ENCODE peak calls at places on chromosomes 1 and 21, in ten cellular contexts. T, S, Z, H, A, O, D, X, N and M are unnamed samples.

GRCh38 chr1:53552981-53553733 is 94.0 kb downstream of the DMRTB1 start:
- DNase-seq in X (no peak), D (peak), H (no peak), N (no peak), Z (no peak), T (no peak), S (no peak), O (no peak), A (no peak), M (no peak)

GRCh38 chr1:155761746-155762400 is 73.0 kb downstream of the DAP3 start:
- DNase-seq in O (no peak), D (no peak), Z (no peak), S (no peak), X (no peak), T (no peak), N (no peak), A (no peak), H (no peak), M (no peak)

GRCh38 chr1:201190624-201191051 is at the start of gene IGFN1:
- DNase-seq in Z (no peak), N (no peak), T (no peak), O (no peak), A (no peak), X (no peak), H (no peak), S (no peak), D (no peak), M (no peak)

GRCh38 chr1:205274041-205274691 is 46.4 kb downstream of the TMCC2 start:
- DNase-seq in T (no peak), A (no peak), X (no peak), Z (no peak), S (no peak), H (no peak), D (no peak), N (no peak), O (no peak), M (no peak)

GRCh38 chr21:14979264-14979663 is 85.5 kb downstream of the NRIP1 start:
- DNase-seq in Z (no peak), A (no peak), X (no peak), O (no peak), H (no peak), S (no peak), T (no peak), N (no peak), D (no peak), M (no peak)

GRCh38 chr21:34846601-34847112 is 177.9 kb downstream of the CLIC6 start:
- DNase-seq in H (no peak), T (no peak), Z (no peak), S (peak), A (no peak), X (no peak), D (no peak), N (no peak), O (no peak), M (no peak)

GRCh38 chr21:46081022-46081861 is 16.7 kb upstream of the COL6A2 start:
- DNase-seq in N (no peak), O (no peak), X (no peak), H (no peak), Z (no peak), T (no peak), D (no peak), A (no peak), S (no peak), M (no peak)

GRCh38 chr21:39523398-39523797 is 71.6 kb downstream of the SH3BGR start:
- DNase-seq in D (peak), S (no peak), Z (no peak), N (no peak), T (no peak), H (no peak), X (no peak), A (no peak), O (no peak), M (no peak)

GRCh38 chr1:246141306-246141705 is 365.8 kb downstream of the SMYD3 start:
- DNase-seq in S (no peak), Z (no peak), D (no peak), T (no peak), H (no peak), A (no peak), N (no peak), X (no peak), O (no peak), M (no peak)

GRCh38 chr1:14842361-14842760 is 243.9 kb downstream of the KAZN start:
- DNase-seq in N (no peak), Z (no peak), O (no peak), S (no peak), H (no peak), A (no peak), T (no peak), X (no peak), D (no peak), M (no peak)

GRCh38 chr21:20443558-20444155 is 554.6 kb upstream of the NCAM2 start:
- DNase-seq in T (no peak), O (no peak), N (no peak), Z (no peak), X (no peak), A (no peak), S (no peak), D (no peak), H (no peak), M (no peak)

GRCh38 chr1:10128081-10128765 is 82.1 kb upstream of the KIF1B start:
- DNase-seq in N (no peak), A (no peak), T (no peak), X (no peak), O (no peak), Z (no peak), H (no peak), S (no peak), D (no peak), M (no peak)

GRCh38 chr1:171627020-171627419 is 5.0 kb downstream of the MYOCOS start:
- DNase-seq in O (no peak), T (no peak), A (no peak), X (no peak), N (no peak), H (no peak), Z (no peak), D (no peak), S (no peak), M (no peak)

GRCh38 chr1:20095564-20096434 is 23.5 kb downstream of the PLA2G2D start:
- DNase-seq in Z (no peak), A (no peak), X (no peak), N (peak), D (no peak), S (no peak), O (no peak), T (no peak), H (no peak), M (no peak)

GRCh38 chr1:11560061-11560460 is 81.1 kb downstream of the DISP3 start:
- DNase-seq in O (no peak), D (no peak), Z (no peak), S (no peak), H (no peak), N (no peak), T (no peak), A (no peak), X (no peak), M (no peak)

GRCh38 chr1:89965203-89965900 is 29.6 kb upstream of the ZNF326 start:
- DNase-seq in D (no peak), Z (no peak), X (no peak), N (peak), O (no peak), T (no peak), H (no peak), A (no peak), S (no peak), M (no peak)

GRCh38 chr1:43237131-43237530 is 32.7 kb upstream of the TMEM125 start:
- DNase-seq in S (no peak), O (no peak), N (no peak), T (no peak), Z (no peak), D (no peak), X (no peak), A (no peak), H (no peak), M (no peak)

GRCh38 chr1:13916530-13916929 is 216.5 kb downstream of the PRDM2 start:
- DNase-seq in H (no peak), X (no peak), D (no peak), T (no peak), N (no peak), S (no peak), Z (no peak), O (no peak), A (no peak), M (no peak)